ENCODE peak calls at places on chromosomes 2 and 18, in nine cellular contexts. One of them, this sample, is unnamed.

GRCh38 chr2:161208527-161209139 is 48.4 kb downstream of the TANK start:
- DNase-seq in A549: peak; percentile 1
- DNase-seq in neuronal stem cell: no peak
- DNase-seq in heart right ventricle: no peak
- DNase-seq in IMR-90: peak; percentile 92
- DNase-seq in AG09309: peak; percentile 29
- DNase-seq in upper lobe of right lung: no peak
- DNase-seq in WERI-Rb-1: no peak
- DNase-seq in astrocyte of the spinal cord: peak; percentile 78
- DNase-seq in this sample: peak; percentile 71

GRCh38 chr2:178707471-178707870 is 99.8 kb downstream of the TTN start:
- DNase-seq in A549: no peak
- DNase-seq in neuronal stem cell: no peak
- DNase-seq in heart right ventricle: no peak
- DNase-seq in IMR-90: no peak
- DNase-seq in AG09309: no peak
- DNase-seq in upper lobe of right lung: no peak
- DNase-seq in WERI-Rb-1: no peak
- DNase-seq in astrocyte of the spinal cord: no peak
- DNase-seq in this sample: no peak

GRCh38 chr2:191245046-191245868 is at the start of gene MYO1B:
- DNase-seq in A549: peak; percentile 58
- DNase-seq in neuronal stem cell: peak; percentile 83
- DNase-seq in heart right ventricle: peak; percentile 76
- DNase-seq in IMR-90: peak; percentile 74
- DNase-seq in AG09309: no peak
- DNase-seq in upper lobe of right lung: peak; percentile 92
- DNase-seq in WERI-Rb-1: peak; percentile 87
- DNase-seq in astrocyte of the spinal cord: peak; percentile 80
- DNase-seq in this sample: peak; percentile 80

GRCh38 chr2:97951155-97951670 is 44.5 kb downstream of the TMEM131 start:
- DNase-seq in A549: no peak
- DNase-seq in neuronal stem cell: no peak
- DNase-seq in heart right ventricle: no peak
- DNase-seq in IMR-90: peak; percentile 9
- DNase-seq in AG09309: no peak
- DNase-seq in upper lobe of right lung: no peak
- DNase-seq in WERI-Rb-1: no peak
- DNase-seq in astrocyte of the spinal cord: peak; percentile 23
- DNase-seq in this sample: no peak

GRCh38 chr2:26457695-26458364 is 20.1 kb downstream of the OTOF start:
- DNase-seq in A549: no peak
- DNase-seq in neuronal stem cell: no peak
- DNase-seq in heart right ventricle: no peak
- DNase-seq in IMR-90: no peak
- DNase-seq in AG09309: no peak
- DNase-seq in upper lobe of right lung: no peak
- DNase-seq in WERI-Rb-1: no peak
- DNase-seq in astrocyte of the spinal cord: peak; percentile 25
- DNase-seq in this sample: no peak

GRCh38 chr2:25265802-25266201 is 75.9 kb downstream of the DNMT3A start:
- DNase-seq in A549: no peak
- DNase-seq in neuronal stem cell: no peak
- DNase-seq in heart right ventricle: no peak
- DNase-seq in IMR-90: no peak
- DNase-seq in AG09309: no peak
- DNase-seq in upper lobe of right lung: no peak
- DNase-seq in WERI-Rb-1: no peak
- DNase-seq in astrocyte of the spinal cord: no peak
- DNase-seq in this sample: no peak

GRCh38 chr2:58968885-58969284 is 727.8 kb upstream of the FANCL start:
- DNase-seq in A549: no peak
- DNase-seq in neuronal stem cell: no peak
- DNase-seq in heart right ventricle: no peak
- DNase-seq in IMR-90: no peak
- DNase-seq in AG09309: no peak
- DNase-seq in upper lobe of right lung: no peak
- DNase-seq in WERI-Rb-1: no peak
- DNase-seq in astrocyte of the spinal cord: no peak
- DNase-seq in this sample: no peak

GRCh38 chr2:153543639-153544071 is 65.1 kb upstream of the RPRM start:
- DNase-seq in A549: no peak
- DNase-seq in neuronal stem cell: no peak
- DNase-seq in heart right ventricle: no peak
- DNase-seq in IMR-90: no peak
- DNase-seq in AG09309: no peak
- DNase-seq in upper lobe of right lung: no peak
- DNase-seq in WERI-Rb-1: no peak
- DNase-seq in astrocyte of the spinal cord: peak; percentile 32
- DNase-seq in this sample: no peak

GRCh38 chr2:72719416-72719815 is 106.4 kb downstream of the EXOC6B start:
- DNase-seq in A549: no peak
- DNase-seq in neuronal stem cell: peak; percentile 12
- DNase-seq in heart right ventricle: no peak
- DNase-seq in IMR-90: peak; percentile 49
- DNase-seq in AG09309: no peak
- DNase-seq in upper lobe of right lung: no peak
- DNase-seq in WERI-Rb-1: no peak
- DNase-seq in astrocyte of the spinal cord: peak; percentile 24
- DNase-seq in this sample: no peak

GRCh38 chr2:58428286-58428552 is 187.1 kb upstream of the FANCL start:
- DNase-seq in A549: peak; percentile 21
- DNase-seq in neuronal stem cell: peak; percentile 57
- DNase-seq in heart right ventricle: no peak
- DNase-seq in IMR-90: no peak
- DNase-seq in AG09309: no peak
- DNase-seq in upper lobe of right lung: no peak
- DNase-seq in WERI-Rb-1: peak; percentile 49
- DNase-seq in astrocyte of the spinal cord: no peak
- DNase-seq in this sample: no peak

DNA sequence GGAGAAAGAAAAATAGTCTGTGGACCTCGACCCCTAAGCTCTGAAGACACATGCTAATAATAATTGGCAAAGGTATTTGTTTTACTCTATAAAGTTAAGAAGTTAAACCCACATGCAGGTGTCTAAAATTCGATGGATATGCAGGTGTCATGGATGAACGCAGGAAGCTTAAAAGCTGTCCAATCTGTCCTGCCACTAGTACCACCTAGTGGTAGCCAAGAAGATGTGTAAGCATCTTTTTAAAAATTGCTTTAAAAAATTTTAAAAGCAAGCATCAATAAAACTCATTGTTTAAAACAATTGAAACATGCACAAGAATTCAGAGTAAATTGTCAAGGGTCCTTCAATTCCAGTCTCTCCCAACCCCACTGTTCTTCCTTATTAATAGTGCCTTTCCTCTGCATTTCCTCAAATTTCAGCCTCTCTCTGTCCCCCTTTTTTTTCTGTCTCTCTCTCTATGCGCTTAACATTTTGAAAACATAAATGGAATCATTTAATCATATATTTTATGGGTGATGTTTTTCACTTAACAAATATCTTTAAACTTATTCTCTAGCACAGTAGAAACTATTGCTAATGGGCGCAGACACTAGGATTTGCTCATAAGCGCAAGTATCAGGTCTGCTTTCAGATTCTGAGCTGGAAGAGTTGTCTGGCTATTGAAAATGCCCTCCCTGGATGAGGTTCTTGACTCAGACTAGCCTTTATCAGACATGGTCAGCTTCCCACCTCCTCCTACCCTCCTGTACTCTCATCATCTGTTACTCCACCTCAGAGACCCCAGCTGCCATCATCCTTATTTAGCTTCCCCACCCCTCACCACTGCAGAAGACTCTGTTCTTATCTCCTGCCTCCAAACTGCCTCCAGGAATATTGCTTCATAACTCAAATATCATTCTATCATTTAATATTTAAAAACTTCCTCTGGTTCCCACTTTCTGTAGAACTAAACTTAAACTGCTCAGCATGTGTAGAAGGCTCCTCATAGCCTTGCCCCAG is 30.8 kb upstream of the PPP3R1 start:
- DNase-seq in A549: peak; percentile 70
- DNase-seq in neuronal stem cell: no peak
- DNase-seq in heart right ventricle: no peak
- DNase-seq in IMR-90: peak; percentile 61
- DNase-seq in AG09309: no peak
- DNase-seq in upper lobe of right lung: no peak
- DNase-seq in WERI-Rb-1: peak; percentile 43
- DNase-seq in astrocyte of the spinal cord: peak; percentile 45
- DNase-seq in this sample: peak; percentile 47
- H3K4me3 ChIP-seq in A549: no peak overlapping the region
- H3K4me3 ChIP-seq in neuronal stem cell: no peak overlapping the region
- H3K4me3 ChIP-seq in heart right ventricle: no peak overlapping the region
- H3K4me3 ChIP-seq in IMR-90: no peak overlapping the region
- H3K4me3 ChIP-seq in AG09309: no peak overlapping the region
- H3K4me3 ChIP-seq in upper lobe of right lung: no peak overlapping the region
- H3K4me3 ChIP-seq in WERI-Rb-1: no peak overlapping the region
- H3K4me3 ChIP-seq in astrocyte of the spinal cord: no peak overlapping the region
- H3K4me3 ChIP-seq in this sample: no peak overlapping the region

GRCh38 chr18:26545335-26545734 is 3.0 kb downstream of the KCTD1 start:
- DNase-seq in A549: no peak
- DNase-seq in neuronal stem cell: no peak
- DNase-seq in heart right ventricle: no peak
- DNase-seq in IMR-90: no peak
- DNase-seq in AG09309: no peak
- DNase-seq in upper lobe of right lung: no peak
- DNase-seq in WERI-Rb-1: no peak
- DNase-seq in astrocyte of the spinal cord: no peak
- DNase-seq in this sample: no peak
- H3K4me3 ChIP-seq in A549: peak overlapping the region; percentile 91
- H3K4me3 ChIP-seq in neuronal stem cell: no peak overlapping the region
- H3K4me3 ChIP-seq in heart right ventricle: no peak overlapping the region
- H3K4me3 ChIP-seq in IMR-90: no peak overlapping the region
- H3K4me3 ChIP-seq in AG09309: no peak overlapping the region
- H3K4me3 ChIP-seq in upper lobe of right lung: no peak overlapping the region
- H3K4me3 ChIP-seq in WERI-Rb-1: no peak overlapping the region
- H3K4me3 ChIP-seq in astrocyte of the spinal cord: peak overlapping the region; percentile 68
- H3K4me3 ChIP-seq in this sample: no peak overlapping the region

DNA sequence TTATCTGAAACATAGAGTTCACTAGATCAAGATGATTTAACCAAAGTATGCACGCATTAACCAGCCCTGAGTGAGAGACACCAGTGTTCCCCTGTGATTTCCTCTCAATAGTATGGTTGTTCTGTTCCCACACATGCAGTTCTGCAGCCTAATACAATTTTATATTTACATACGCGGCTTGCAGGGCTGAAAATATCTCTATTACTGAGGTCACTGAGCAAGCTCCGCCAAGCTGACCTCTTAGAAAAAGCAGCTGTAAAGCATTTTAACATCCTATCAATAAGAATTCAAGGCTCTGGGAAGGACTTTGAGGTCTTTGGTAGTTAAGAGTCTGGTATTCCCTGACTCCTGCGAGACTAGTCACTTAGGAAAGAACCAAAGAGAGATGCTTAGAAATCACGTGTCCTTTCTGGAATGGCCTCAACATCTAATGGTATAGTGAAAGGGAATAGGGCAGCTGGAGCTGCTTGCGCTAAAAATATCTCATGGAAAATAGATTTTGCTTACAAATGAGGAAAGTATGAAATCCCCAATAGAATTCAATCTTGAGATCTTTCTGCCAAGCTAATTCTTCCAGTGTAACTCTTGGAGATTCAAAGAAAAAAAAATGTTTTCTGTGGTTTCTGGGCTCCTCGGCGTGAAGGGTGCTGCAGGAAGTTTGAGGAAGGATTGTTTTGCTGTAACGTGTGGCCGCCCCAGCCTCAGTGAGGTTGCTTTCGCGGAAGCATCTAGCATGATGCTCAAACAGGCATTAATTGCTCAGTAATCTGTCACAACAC is 59.2 kb downstream of the DOCK10 start:
- DNase-seq in A549: no peak
- DNase-seq in neuronal stem cell: no peak
- DNase-seq in heart right ventricle: no peak
- DNase-seq in IMR-90: peak; percentile 85
- DNase-seq in AG09309: no peak
- DNase-seq in upper lobe of right lung: no peak
- DNase-seq in WERI-Rb-1: no peak
- DNase-seq in astrocyte of the spinal cord: peak; percentile 79
- DNase-seq in this sample: peak; percentile 86
- H3K4me3 ChIP-seq in A549: no peak overlapping the region
- H3K4me3 ChIP-seq in neuronal stem cell: no peak overlapping the region
- H3K4me3 ChIP-seq in heart right ventricle: peak overlapping the region; percentile 15
- H3K4me3 ChIP-seq in IMR-90: peak overlapping the region; percentile 33
- H3K4me3 ChIP-seq in AG09309: peak overlapping the region; percentile 13
- H3K4me3 ChIP-seq in upper lobe of right lung: peak overlapping the region; percentile 28
- H3K4me3 ChIP-seq in WERI-Rb-1: no peak overlapping the region
- H3K4me3 ChIP-seq in astrocyte of the spinal cord: peak overlapping the region; percentile 14
- H3K4me3 ChIP-seq in this sample: peak overlapping the region; percentile 54

GRCh38 chr18:31243740-31244512 is 74.0 kb upstream of the DSG1 start:
- DNase-seq in A549: no peak
- DNase-seq in neuronal stem cell: no peak
- DNase-seq in heart right ventricle: no peak
- DNase-seq in IMR-90: no peak
- DNase-seq in AG09309: no peak
- DNase-seq in upper lobe of right lung: no peak
- DNase-seq in WERI-Rb-1: no peak
- DNase-seq in astrocyte of the spinal cord: no peak
- DNase-seq in this sample: no peak

GRCh38 chr18:31245820-31246219 is 72.1 kb upstream of the DSG1 start:
- DNase-seq in A549: no peak
- DNase-seq in neuronal stem cell: no peak
- DNase-seq in heart right ventricle: no peak
- DNase-seq in IMR-90: no peak
- DNase-seq in AG09309: no peak
- DNase-seq in upper lobe of right lung: no peak
- DNase-seq in WERI-Rb-1: no peak
- DNase-seq in astrocyte of the spinal cord: no peak
- DNase-seq in this sample: no peak

GRCh38 chr18:31246460-31246859 is 71.5 kb upstream of the DSG1 start:
- DNase-seq in A549: no peak
- DNase-seq in neuronal stem cell: no peak
- DNase-seq in heart right ventricle: no peak
- DNase-seq in IMR-90: no peak
- DNase-seq in AG09309: no peak
- DNase-seq in upper lobe of right lung: no peak
- DNase-seq in WERI-Rb-1: no peak
- DNase-seq in astrocyte of the spinal cord: no peak
- DNase-seq in this sample: no peak

GRCh38 chr18:31247574-31248199 is 70.3 kb upstream of the DSG1 start:
- DNase-seq in A549: no peak
- DNase-seq in neuronal stem cell: no peak
- DNase-seq in heart right ventricle: no peak
- DNase-seq in IMR-90: peak; percentile 9
- DNase-seq in AG09309: no peak
- DNase-seq in upper lobe of right lung: no peak
- DNase-seq in WERI-Rb-1: no peak
- DNase-seq in astrocyte of the spinal cord: no peak
- DNase-seq in this sample: no peak

DNA sequence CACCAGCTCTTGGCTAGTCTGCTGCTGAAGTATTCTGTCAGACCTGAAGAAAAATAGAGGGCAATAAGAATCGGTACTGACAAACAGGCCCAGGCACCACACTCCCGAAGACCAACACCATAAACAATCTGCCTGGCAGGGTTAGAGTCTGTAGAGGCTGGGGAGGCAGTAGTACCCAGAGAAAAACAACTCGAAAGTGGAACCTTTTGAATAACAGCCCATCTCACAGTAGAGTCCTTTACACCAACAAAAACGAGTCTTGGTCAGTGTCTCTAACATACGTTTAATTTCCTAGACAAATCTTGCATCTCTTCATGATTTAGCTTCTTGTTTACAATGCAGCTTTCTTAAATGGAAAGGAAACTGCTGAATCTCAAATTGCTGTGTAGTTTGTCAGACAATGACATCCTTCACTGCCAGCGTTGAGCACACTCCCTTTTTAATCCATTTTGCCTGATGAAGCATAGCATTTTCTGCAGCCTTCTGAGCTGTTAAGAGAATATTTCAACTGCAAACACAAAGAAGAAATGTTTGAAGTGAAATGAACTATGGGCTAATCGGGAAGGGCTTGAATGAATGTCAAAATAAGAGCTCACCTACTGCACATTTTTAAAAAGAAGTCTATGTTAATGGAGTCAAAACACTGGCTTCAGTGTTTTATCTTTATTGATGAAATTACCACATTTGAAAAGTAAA is 73.1 kb upstream of the DSG1 start:
- DNase-seq in A549: no peak
- DNase-seq in neuronal stem cell: no peak
- DNase-seq in heart right ventricle: no peak
- DNase-seq in IMR-90: no peak
- DNase-seq in AG09309: no peak
- DNase-seq in upper lobe of right lung: no peak
- DNase-seq in WERI-Rb-1: no peak
- DNase-seq in astrocyte of the spinal cord: no peak
- DNase-seq in this sample: no peak
- H3K4me3 ChIP-seq in A549: no peak overlapping the region
- H3K4me3 ChIP-seq in neuronal stem cell: no peak overlapping the region
- H3K4me3 ChIP-seq in heart right ventricle: no peak overlapping the region
- H3K4me3 ChIP-seq in IMR-90: no peak overlapping the region
- H3K4me3 ChIP-seq in AG09309: no peak overlapping the region
- H3K4me3 ChIP-seq in upper lobe of right lung: no peak overlapping the region
- H3K4me3 ChIP-seq in WERI-Rb-1: no peak overlapping the region
- H3K4me3 ChIP-seq in astrocyte of the spinal cord: no peak overlapping the region
- H3K4me3 ChIP-seq in this sample: no peak overlapping the region

This sample was measured in AG10803.